ENCODE peak calls at places on chromosomes 5 and 9, in six cellular contexts. Q is astrocyte, N is heart right ventricle, O is HTR-8/SVneo, A is ureter, U is caudate nucleus. Z is an unnamed sample.
A peak's percentile ranks its signal among the peaks of the same experiment; 100 is the strongest.

GRCh38 chr5:137273511-137273910 is 225.6 kb downstream of the SPOCK1 start:
- DNase-seq in U (no peak), O (peak; percentile 19), Q (peak; percentile 79), N (no peak), A (no peak), Z (no peak)

GRCh38 chr5:179269781-179270543 is 75.3 kb downstream of the ADAMTS2 start:
- DNase-seq in N (no peak), Q (no peak), A (peak; percentile 38), O (no peak), U (no peak), Z (peak; percentile 20)

GRCh38 chr5:88833371-88834107 is 49.4 kb downstream of the MEF2C start:
- DNase-seq in O (no peak), A (no peak), N (peak; percentile 81), Q (peak; percentile 54), U (no peak), Z (peak; percentile 68)

GRCh38 chr5:151740958-151741373 is 17.5 kb downstream of the ATOX1 start:
- DNase-seq in N (no peak), O (no peak), U (no peak), Q (peak; percentile 82), A (no peak), Z (no peak)

GRCh38 chr5:8457187-8458037 is 588.5 kb downstream of the MTRR start:
- DNase-seq in A (peak; percentile 95), O (peak; percentile 100), N (peak; percentile 96), Q (peak; percentile 94), U (peak; percentile 84), Z (peak; percentile 94)

GRCh38 chr9:38339087-38339486 is 53.4 kb upstream of the ALDH1B1 start:
- DNase-seq in A (no peak), Q (peak; percentile 76), O (no peak), U (no peak), N (peak; percentile 6), Z (no peak)

GRCh38 chr5:37900692-37901091 is 60.9 kb upstream of the GDNF start:
- DNase-seq in N (peak; percentile 69), U (no peak), A (no peak), O (peak; percentile 43), Q (peak; percentile 7), Z (peak; percentile 71)

GRCh38 chr5:158731014-158731413 is 368.7 kb downstream of the EBF1 start:
- DNase-seq in U (no peak), O (no peak), Q (no peak), N (no peak), A (no peak), Z (no peak)

GRCh38 chr9:34809504-34810186 is 99.7 kb upstream of the CCL21 start:
- DNase-seq in O (no peak), U (no peak), Q (no peak), N (no peak), A (no peak), Z (no peak)

GRCh38 chr5:180648658-180649296 is 623 bp downstream of the FLT4 start:
- DNase-seq in Q (no peak), N (no peak), A (no peak), U (no peak), O (peak; percentile 60), Z (no peak)

GRCh38 chr5:59174248-59174844 is 591.5 kb downstream of the RAB3C start:
- DNase-seq in N (peak; percentile 32), Q (peak; percentile 48), A (no peak), U (no peak), O (peak; percentile 52), Z (no peak)

GRCh38 chr5:30894811-30895210 is 298.7 kb upstream of the CDH6 start:
- DNase-seq in N (no peak), Q (peak; percentile 70), A (no peak), O (peak; percentile 34), U (no peak), Z (no peak)

GRCh38 chr9:71884005-71884404 is 27.0 kb downstream of the ABHD17B start:
- DNase-seq in A (no peak), N (no peak), U (no peak), O (no peak), Q (no peak), Z (no peak)

GRCh38 chr9:12705738-12706391 is 12.7 kb downstream of the TYRP1 start:
- DNase-seq in Q (no peak), O (no peak), U (no peak), A (no peak), N (no peak), Z (no peak)

GRCh38 chr5:34717426-34718327 is 61.5 kb downstream of the RAI14 start:
- DNase-seq in A (no peak), O (peak; percentile 95), U (no peak), N (no peak), Q (peak; percentile 100), Z (no peak)

GRCh38 chr5:93076096-93076495 is 504.9 kb downstream of the NR2F1-AS1 start:
- DNase-seq in O (no peak), N (no peak), U (no peak), A (no peak), Q (peak; percentile 44), Z (no peak)